ENCODE peak calls at places on chromosomes 12 and 14, in five cellular contexts. Z, J, O, L and V are unnamed samples. For H3K4me1, the result is how much of the 10 kb centered on the place peaks cover.

GRCh38 chr12:107320929-107321618 is 227.7 kb upstream of the CRY1 start:
- DNase-seq in Z (no peak), L (peak), O (peak), J (no peak), V (peak)

GRCh38 chr14:26199599-26200370 is 398.0 kb downstream of the NOVA1 start:
- DNase-seq in Z (peak), J (no peak), O (no peak), L (no peak), V (no peak)

GRCh38 chr12:124392271-124392990 is 97.5 kb downstream of the RFLNA start:
- DNase-seq in O (peak), J (peak), L (peak), Z (no peak), V (no peak)

GRCh38 chr12:21607701-21608100 is 3.1 kb upstream of the GYS2 start:
- DNase-seq in J (peak), L (peak), O (peak), Z (no peak), V (peak)

GRCh38 chr14:74213907-74214803 is 25.1 kb upstream of the VSX2 start:
- DNase-seq in J (no peak), L (no peak), O (peak), Z (no peak), V (no peak)

GRCh38 chr12:51593539-51593938 is 2.5 kb downstream of the SCN8A start:
- DNase-seq in L (no peak), Z (peak), O (peak), J (peak), V (peak)

GRCh38 chr12:84814664-84815245 is 97.8 kb downstream of the SLC6A15 start:
- DNase-seq in J (no peak), Z (no peak), L (no peak), O (no peak), V (no peak)

GRCh38 chr12:89556976-89557375 is 31.1 kb upstream of the POC1B start:
- DNase-seq in L (no peak), J (peak), Z (no peak), O (no peak), V (no peak)

GRCh38 chr12:88207921-88208640 is 66.0 kb downstream of the TMTC3 start:
- DNase-seq in L (no peak), Z (no peak), O (no peak), J (no peak), V (no peak)

GRCh38 chr12:39037115-39037514 is 131.7 kb upstream of the CPNE8 start:
- DNase-seq in O (no peak), Z (no peak), J (no peak), L (no peak), V (no peak)

GRCh38 chr14:99860219-99860618 is 67.0 kb downstream of the EML1 start:
- DNase-seq in L (no peak), O (no peak), Z (no peak), J (no peak), V (no peak)

GRCh38 chr12:76569685-76570604 is 10.4 kb upstream of the OSBPL8 start:
- DNase-seq in L (no peak), Z (no peak), J (peak), O (no peak), V (no peak)

GRCh38 chr14:44204061-44204815 is 302.8 kb downstream of the FSCB start:
- DNase-seq in O (peak), Z (no peak), L (no peak), J (no peak), V (no peak)

GRCh38 chr14:99792551-99793212 is 531 bp upstream of the EML1 start:
- DNase-seq in O (peak), J (peak), L (peak), Z (no peak), V (no peak)

GRCh38 chr14:104974665-104975390 is 3.3 kb downstream of the AHNAK2 start:
- DNase-seq in J (no peak), Z (no peak), O (no peak), L (no peak), V (no peak)

GRCh38 chr14:92408186-92408585 is 85.2 kb downstream of the SLC24A4 start:
- DNase-seq in J (peak), L (no peak), O (no peak), Z (no peak), V (peak)

GRCh38 chr12:67594888-67595287 is 53.7 kb upstream of the DYRK2 start:
- DNase-seq in Z (no peak), J (no peak), L (peak), O (no peak), V (no peak)

GRCh38 chr12:26402648-26403047 is 207.3 kb downstream of the SSPN start:
- DNase-seq in O (peak), L (peak), J (no peak), Z (peak), V (peak)

GRCh38 chr12:120579179-120579578 is 2.0 kb downstream of the POP5 start:
- DNase-seq in J (no peak), Z (no peak), L (no peak), O (no peak), V (no peak)

GRCh38 chr12:111034911-111035577 is 114.7 kb upstream of the MYL2 start:
- DNase-seq in Z (no peak), L (peak), J (no peak), O (peak), V (no peak)

GRCh38 chr14:100346306-100347091 is 23.4 kb downstream of the SLC25A47 start:
- DNase-seq in L (no peak), O (no peak), Z (no peak), J (no peak), V (no peak)

GRCh38 chr14:35079742-35080141 is 33.7 kb downstream of the FAM177A1 start:
- DNase-seq in J (no peak), O (no peak), L (no peak), Z (no peak), V (no peak)

GRCh38 chr12:87112946-87113345 is 856.8 kb upstream of the MGAT4C start:
- DNase-seq in Z (no peak), L (no peak), J (no peak), O (no peak), V (no peak)

GRCh38 chr12:46468159-46468558 is 95.6 kb upstream of the SLC38A2 start:
- DNase-seq in Z (no peak), J (no peak), L (peak), O (no peak), V (no peak)

GRCh38 chr12:57694459-57695019 is 607 bp downstream of the OS9 start:
- DNase-seq in L (no peak), Z (no peak), J (peak), O (no peak), V (peak)

DNA sequence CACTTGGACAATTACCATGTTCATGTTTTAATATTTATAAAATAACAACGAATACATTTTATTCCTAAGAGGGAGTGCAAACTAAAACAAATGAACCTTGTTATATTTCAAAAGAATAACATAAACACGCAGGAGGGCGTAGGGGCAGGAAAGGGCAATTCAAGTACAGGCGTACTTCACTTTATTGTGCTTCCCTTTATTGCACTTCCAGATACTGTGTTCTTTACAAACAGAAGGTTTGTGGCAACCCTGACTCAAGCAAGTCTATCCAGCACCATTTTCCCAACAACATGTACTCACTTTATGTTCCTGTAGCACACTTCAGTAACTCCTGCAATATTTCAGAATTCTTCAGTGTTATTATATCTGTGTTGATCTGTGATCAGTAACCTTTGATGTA is 84.7 kb upstream of the PLEKHA5 start:
- DNase-seq in Z (no peak), L (no peak), J (no peak), O (no peak), V (no peak)
- H3K4me1 ChIP-seq in Z (under half), L (under half), J (under half), O (under half), V (under half)

GRCh38 chr12:65557425-65558167 is 266.7 kb upstream of the HMGA2 start:
- DNase-seq in O (no peak), L (no peak), J (no peak), Z (no peak), V (no peak)

GRCh38 chr12:65561798-65562382 is 262.4 kb upstream of the HMGA2 start:
- DNase-seq in J (peak), O (no peak), L (no peak), Z (no peak), V (no peak)

GRCh38 chr12:65556676-65557424 is 267.4 kb upstream of the HMGA2 start:
- DNase-seq in J (peak), L (peak), O (peak), Z (peak), V (peak)
- H3K4me2 ChIP-seq in J (peak), L (peak), O (no peak), Z (peak), V (no peak)

GRCh38 chr14:65095633-65096205 is 6.6 kb downstream of the MAX start:
- DNase-seq in Z (no peak), L (no peak), O (no peak), J (peak), V (peak)

GRCh38 chr14:65100905-65101541 is 1.3 kb downstream of the MAX start:
- DNase-seq in L (no peak), J (peak), O (no peak), Z (no peak), V (no peak)

GRCh38 chr14:65092340-65092739 is 10.0 kb downstream of the MAX start:
- DNase-seq in O (no peak), L (no peak), Z (no peak), J (no peak), V (no peak)

GRCh38 chr14:65098586-65098985 is 3.7 kb downstream of the MAX start:
- DNase-seq in J (peak), O (no peak), L (no peak), Z (peak), V (no peak)

DNA sequence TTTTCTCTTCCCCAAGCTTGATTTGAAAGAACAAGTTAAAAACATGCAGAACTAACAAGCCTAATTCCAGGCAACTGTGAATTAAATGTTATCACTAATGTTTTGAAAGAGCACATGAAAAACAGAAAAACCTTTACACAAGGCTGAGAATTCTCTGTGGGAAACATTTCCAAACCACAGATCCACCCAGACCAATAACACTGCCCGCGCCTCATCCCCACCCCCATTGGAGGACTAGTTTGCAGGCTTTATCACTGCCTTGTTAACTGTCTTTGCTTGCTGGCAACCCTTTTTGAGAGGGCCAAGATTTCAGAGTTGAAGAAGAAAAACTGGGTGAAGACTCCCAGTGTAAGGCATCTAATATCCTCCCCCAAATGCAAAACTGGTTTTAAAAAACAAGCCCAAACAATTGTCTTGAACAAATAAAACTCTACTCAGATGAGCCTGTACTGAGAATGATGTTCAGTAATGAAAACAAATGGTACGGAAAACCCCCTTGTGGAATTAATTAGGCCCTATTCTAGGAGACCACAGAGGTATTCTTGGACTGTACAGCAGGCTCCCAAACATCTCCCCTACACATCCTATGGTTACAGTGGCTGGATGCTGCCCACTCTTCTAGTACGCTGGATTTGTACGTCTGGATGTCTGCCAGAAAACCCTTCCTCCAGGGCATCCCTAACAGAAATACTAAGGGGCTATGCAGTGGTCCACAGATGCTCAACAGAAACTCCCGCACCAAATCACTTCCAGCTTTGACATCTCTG is 5.8 kb downstream of the MAX start:
- DNase-seq in Z (no peak), J (no peak), L (no peak), O (no peak), V (peak)
- H3K4me1 ChIP-seq in Z (under half), J (under half), L (under half), O (under half), V (under half)

GRCh38 chr12:66014818-66015217 is 115.7 kb downstream of the LLPH start:
- DNase-seq in O (no peak), Z (no peak), L (peak), J (no peak), V (no peak)
- H3K4me2 ChIP-seq in O (no peak), Z (no peak), L (no peak), J (no peak), V (peak)